ENCODE peak calls at places on chromosomes 1 and 21, in seven cellular contexts. F is mesenchymal stem cell; T is GM12865; V is stimulated activated CD8-positive, alpha-beta memory T cell treated with anti-CD3 and anti-CD28 coated beads, Interleukin-7, amount 100 ng/mL, for 1 hour; N is GM23248; J is G401; C is SJSA1. M is an unnamed sample.

GRCh38 chr1:201831371-201831770 is 2.4 kb downstream of the IPO9 start:
- DNase-seq in C (no peak), J (no peak), F (no peak), N (no peak), T (no peak), V (no peak), M (no peak)

GRCh38 chr21:15365751-15366392 is 301.1 kb upstream of the NRIP1 start:
- DNase-seq in C (no peak), V (no peak), N (no peak), J (no peak), F (no peak), T (no peak), M (no peak)

GRCh38 chr1:34711469-34711868 is 43.4 kb upstream of the GJB5 start:
- DNase-seq in F (no peak), N (peak; percentile 8), J (no peak), V (no peak), T (no peak), C (no peak), M (no peak)

GRCh38 chr1:224851210-224851849 is 78.1 kb upstream of the DNAH14 start:
- DNase-seq in J (peak; percentile 44), V (no peak), F (peak; percentile 38), T (peak; percentile 74), C (peak; percentile 63), N (peak; percentile 82), M (peak; percentile 16)

GRCh38 chr1:25520446-25521061 is 22.9 kb upstream of the LDLRAP1 start:
- DNase-seq in V (peak; percentile 32), T (peak; percentile 73), N (peak; percentile 71), C (peak; percentile 24), J (peak; percentile 86), F (peak; percentile 63), M (no peak)

GRCh38 chr21:36330904-36331303 is 10.9 kb downstream of the MORC3 start:
- DNase-seq in N (peak; percentile 71), C (peak; percentile 28), T (peak; percentile 74), J (peak; percentile 69), F (peak; percentile 60), V (no peak), M (no peak)

GRCh38 chr1:2350486-2350885 is 40.9 kb downstream of the MORN1 start:
- DNase-seq in V (no peak), T (no peak), N (no peak), J (no peak), C (no peak), F (no peak), M (no peak)

GRCh38 chr1:119361205-119361604 is 7.4 kb upstream of the HAO2 start:
- DNase-seq in C (no peak), F (no peak), N (no peak), V (no peak), T (no peak), J (no peak), M (no peak)

GRCh38 chr1:109113787-109114568 is at the start of gene ELAPOR1:
- DNase-seq in V (peak; percentile 67), N (peak; percentile 65), C (no peak), J (peak; percentile 93), F (no peak), T (peak; percentile 62), M (no peak)

GRCh38 chr1:201383647-201384405 is 6.3 kb upstream of the TNNT2 start:
- DNase-seq in T (no peak), N (peak; percentile 92), C (peak; percentile 21), F (peak; percentile 82), J (no peak), V (no peak), M (no peak)

GRCh38 chr1:36787312-36787711 is 247.0 kb downstream of the GRIK3 start:
- DNase-seq in C (no peak), N (no peak), J (no peak), V (no peak), F (no peak), T (no peak), M (no peak)

GRCh38 chr1:173406783-173407230 is 70.3 kb upstream of the PRDX6 start:
- DNase-seq in F (no peak), C (peak; percentile 15), J (no peak), T (peak; percentile 60), V (no peak), N (no peak), M (no peak)

GRCh38 chr1:182388392-182389134 is 3.0 kb downstream of the GLUL start:
- DNase-seq in J (no peak), F (no peak), C (no peak), V (no peak), N (peak; percentile 22), T (no peak), M (no peak)

GRCh38 chr1:205161071-205161470 is 39.3 kb upstream of the RBBP5 start:
- DNase-seq in C (no peak), F (no peak), N (no peak), T (no peak), V (no peak), J (no peak), M (no peak)

GRCh38 chr21:45886610-45887026 is 95.0 kb upstream of the COL6A1 start:
- DNase-seq in T (no peak), C (no peak), J (no peak), N (no peak), F (no peak), V (no peak), M (no peak)

GRCh38 chr1:222073307-222073995 is 331.6 kb upstream of the DUSP10 start:
- DNase-seq in J (no peak), N (peak; percentile 89), F (peak; percentile 80), T (no peak), C (peak; percentile 15), V (no peak), M (no peak)